ENCODE peak calls at places on chromosomes 1 and 21, in ten cellular contexts. M, T, F, Y, V, H, I, X, P and L are unnamed samples.

GRCh38 chr1:240739139-240739538 is 127.2 kb upstream of the GREM2 start:
- DNase-seq in X (no peak), T (no peak), P (no peak), H (no peak), M (no peak), V (no peak), F (no peak), Y (no peak), I (no peak), L (no peak)

GRCh38 chr1:156838972-156839371 is 19.9 kb downstream of the INSRR start:
- DNase-seq in X (no peak), P (peak), T (no peak), V (peak), M (no peak), Y (no peak), I (peak), H (peak), F (no peak), L (no peak)

GRCh38 chr1:10761503-10762152 is 34.8 kb downstream of the CASZ1 start:
- DNase-seq in F (no peak), I (no peak), H (no peak), P (no peak), M (no peak), X (peak), V (no peak), Y (no peak), T (no peak), L (peak)

GRCh38 chr1:202124107-202124506 is 1.4 kb downstream of the GPR37L1 start:
- DNase-seq in V (peak), F (no peak), Y (no peak), M (no peak), H (no peak), X (no peak), P (no peak), I (no peak), T (no peak), L (no peak)

GRCh38 chr1:68495532-68495931 is 1.4 kb downstream of the DEPDC1 start:
- DNase-seq in T (no peak), X (no peak), P (no peak), V (no peak), Y (no peak), H (no peak), M (no peak), I (no peak), F (no peak), L (no peak)

GRCh38 chr1:214933375-214933774 is 149.2 kb upstream of the KCNK2 start:
- DNase-seq in I (no peak), M (no peak), Y (no peak), T (no peak), P (no peak), X (no peak), H (no peak), V (no peak), F (no peak), L (no peak)

GRCh38 chr1:16979475-16980327 is 719 bp downstream of the MFAP2 start:
- DNase-seq in Y (peak), F (no peak), I (no peak), M (no peak), H (no peak), X (no peak), P (no peak), V (no peak), T (no peak), L (no peak)

GRCh38 chr21:34935868-34936267 is 113.2 kb downstream of the RUNX1 start:
- DNase-seq in V (no peak), T (no peak), I (no peak), H (no peak), Y (no peak), M (no peak), X (no peak), F (no peak), P (no peak), L (no peak)

GRCh38 chr1:34762474-34763141 is 3.1 kb downstream of the GJB4 start:
- DNase-seq in V (no peak), M (no peak), X (no peak), I (no peak), Y (no peak), T (no peak), H (peak), P (no peak), F (no peak), L (no peak)

GRCh38 chr1:164673584-164674214 is 114.7 kb downstream of the PBX1 start:
- DNase-seq in V (no peak), H (peak), P (no peak), X (no peak), T (no peak), M (no peak), Y (no peak), I (no peak), F (no peak), L (no peak)